ENCODE peak calls at places on chromosome 4, in ten cellular contexts. One of them, this sample, is unnamed.

GRCh38 chr4:94595880-94596483 is 144.2 kb downstream of the PDLIM5 start:
- DNase-seq in PC-3: peak; percentile 60
- DNase-seq in NCI-H748 treated with DMSO at 0.1 percent for 48 hours: peak; percentile 5
- DNase-seq in testis: no peak
- DNase-seq in kidney glomerular epithelial cell: peak; percentile 49
- DNase-seq in T-helper 17 cell: no peak
- DNase-seq in AG04450: peak; percentile 37
- DNase-seq in choroid plexus epithelial cell: peak; percentile 81
- DNase-seq in stimulated activated CD8-positive, alpha-beta memory T cell treated with anti-CD3 and anti-CD28 coated beads, Interleukin-7, amount 100 ng/mL, for 1 hour: no peak
- DNase-seq in amniotic epithelial cell: peak; percentile 71
- DNase-seq in this sample: no peak

GRCh38 chr4:3302786-3303444 is 10.1 kb downstream of the RGS12 start:
- DNase-seq in PC-3: no peak
- DNase-seq in NCI-H748 treated with DMSO at 0.1 percent for 48 hours: no peak
- DNase-seq in testis: peak; percentile 9
- DNase-seq in kidney glomerular epithelial cell: no peak
- DNase-seq in T-helper 17 cell: no peak
- DNase-seq in AG04450: no peak
- DNase-seq in choroid plexus epithelial cell: no peak
- DNase-seq in stimulated activated CD8-positive, alpha-beta memory T cell treated with anti-CD3 and anti-CD28 coated beads, Interleukin-7, amount 100 ng/mL, for 1 hour: no peak
- DNase-seq in amniotic epithelial cell: no peak
- DNase-seq in this sample: no peak

GRCh38 chr4:179225594-179225993 is 1783.4 kb upstream of the AGA start:
- DNase-seq in PC-3: peak; percentile 14
- DNase-seq in NCI-H748 treated with DMSO at 0.1 percent for 48 hours: no peak
- DNase-seq in testis: no peak
- DNase-seq in kidney glomerular epithelial cell: no peak
- DNase-seq in T-helper 17 cell: no peak
- DNase-seq in AG04450: no peak
- DNase-seq in choroid plexus epithelial cell: no peak
- DNase-seq in stimulated activated CD8-positive, alpha-beta memory T cell treated with anti-CD3 and anti-CD28 coated beads, Interleukin-7, amount 100 ng/mL, for 1 hour: no peak
- DNase-seq in amniotic epithelial cell: no peak
- DNase-seq in this sample: no peak

GRCh38 chr4:1839306-1839705 is 16.6 kb downstream of the LETM1 start:
- DNase-seq in PC-3: no peak
- DNase-seq in NCI-H748 treated with DMSO at 0.1 percent for 48 hours: no peak
- DNase-seq in testis: no peak
- DNase-seq in kidney glomerular epithelial cell: no peak
- DNase-seq in T-helper 17 cell: no peak
- DNase-seq in AG04450: no peak
- DNase-seq in choroid plexus epithelial cell: no peak
- DNase-seq in stimulated activated CD8-positive, alpha-beta memory T cell treated with anti-CD3 and anti-CD28 coated beads, Interleukin-7, amount 100 ng/mL, for 1 hour: no peak
- DNase-seq in amniotic epithelial cell: no peak
- DNase-seq in this sample: no peak

GRCh38 chr4:148831945-148832344 is 389.7 kb upstream of the NR3C2 start:
- DNase-seq in PC-3: peak; percentile 81
- DNase-seq in NCI-H748 treated with DMSO at 0.1 percent for 48 hours: no peak
- DNase-seq in testis: no peak
- DNase-seq in kidney glomerular epithelial cell: peak; percentile 91
- DNase-seq in T-helper 17 cell: no peak
- DNase-seq in AG04450: peak; percentile 30
- DNase-seq in choroid plexus epithelial cell: peak; percentile 77
- DNase-seq in stimulated activated CD8-positive, alpha-beta memory T cell treated with anti-CD3 and anti-CD28 coated beads, Interleukin-7, amount 100 ng/mL, for 1 hour: no peak
- DNase-seq in amniotic epithelial cell: peak; percentile 92
- DNase-seq in this sample: no peak

GRCh38 chr4:141241986-141242385 is 21.3 kb downstream of the ZNF330 start:
- DNase-seq in PC-3: no peak
- DNase-seq in NCI-H748 treated with DMSO at 0.1 percent for 48 hours: no peak
- DNase-seq in testis: no peak
- DNase-seq in kidney glomerular epithelial cell: no peak
- DNase-seq in T-helper 17 cell: no peak
- DNase-seq in AG04450: no peak
- DNase-seq in choroid plexus epithelial cell: no peak
- DNase-seq in stimulated activated CD8-positive, alpha-beta memory T cell treated with anti-CD3 and anti-CD28 coated beads, Interleukin-7, amount 100 ng/mL, for 1 hour: no peak
- DNase-seq in amniotic epithelial cell: no peak
- DNase-seq in this sample: no peak

GRCh38 chr4:78121338-78121904 is 64.3 kb downstream of the FRAS1 start:
- DNase-seq in PC-3: no peak
- DNase-seq in NCI-H748 treated with DMSO at 0.1 percent for 48 hours: no peak
- DNase-seq in testis: no peak
- DNase-seq in kidney glomerular epithelial cell: no peak
- DNase-seq in T-helper 17 cell: no peak
- DNase-seq in AG04450: no peak
- DNase-seq in choroid plexus epithelial cell: no peak
- DNase-seq in stimulated activated CD8-positive, alpha-beta memory T cell treated with anti-CD3 and anti-CD28 coated beads, Interleukin-7, amount 100 ng/mL, for 1 hour: no peak
- DNase-seq in amniotic epithelial cell: peak; percentile 17
- DNase-seq in this sample: no peak

GRCh38 chr4:86132459-86132858 is 227.4 kb downstream of the MAPK10 start:
- DNase-seq in PC-3: peak; percentile 62
- DNase-seq in NCI-H748 treated with DMSO at 0.1 percent for 48 hours: no peak
- DNase-seq in testis: no peak
- DNase-seq in kidney glomerular epithelial cell: no peak
- DNase-seq in T-helper 17 cell: no peak
- DNase-seq in AG04450: no peak
- DNase-seq in choroid plexus epithelial cell: no peak
- DNase-seq in stimulated activated CD8-positive, alpha-beta memory T cell treated with anti-CD3 and anti-CD28 coated beads, Interleukin-7, amount 100 ng/mL, for 1 hour: no peak
- DNase-seq in amniotic epithelial cell: no peak
- DNase-seq in this sample: no peak

GRCh38 chr4:152342293-152342692 is 193.6 kb downstream of the FBXW7 start:
- DNase-seq in PC-3: peak; percentile 33
- DNase-seq in NCI-H748 treated with DMSO at 0.1 percent for 48 hours: no peak
- DNase-seq in testis: no peak
- DNase-seq in kidney glomerular epithelial cell: peak; percentile 55
- DNase-seq in T-helper 17 cell: no peak
- DNase-seq in AG04450: no peak
- DNase-seq in choroid plexus epithelial cell: no peak
- DNase-seq in stimulated activated CD8-positive, alpha-beta memory T cell treated with anti-CD3 and anti-CD28 coated beads, Interleukin-7, amount 100 ng/mL, for 1 hour: no peak
- DNase-seq in amniotic epithelial cell: peak; percentile 19
- DNase-seq in this sample: no peak

GRCh38 chr4:86446996-86447395 is 87.1 kb upstream of the MAPK10 start:
- DNase-seq in PC-3: no peak
- DNase-seq in NCI-H748 treated with DMSO at 0.1 percent for 48 hours: no peak
- DNase-seq in testis: no peak
- DNase-seq in kidney glomerular epithelial cell: no peak
- DNase-seq in T-helper 17 cell: no peak
- DNase-seq in AG04450: no peak
- DNase-seq in choroid plexus epithelial cell: no peak
- DNase-seq in stimulated activated CD8-positive, alpha-beta memory T cell treated with anti-CD3 and anti-CD28 coated beads, Interleukin-7, amount 100 ng/mL, for 1 hour: no peak
- DNase-seq in amniotic epithelial cell: no peak
- DNase-seq in this sample: no peak

GRCh38 chr4:148800943-148801342 is 358.7 kb upstream of the NR3C2 start:
- DNase-seq in PC-3: no peak
- DNase-seq in NCI-H748 treated with DMSO at 0.1 percent for 48 hours: no peak
- DNase-seq in testis: no peak
- DNase-seq in kidney glomerular epithelial cell: no peak
- DNase-seq in T-helper 17 cell: no peak
- DNase-seq in AG04450: no peak
- DNase-seq in choroid plexus epithelial cell: peak; percentile 44
- DNase-seq in stimulated activated CD8-positive, alpha-beta memory T cell treated with anti-CD3 and anti-CD28 coated beads, Interleukin-7, amount 100 ng/mL, for 1 hour: no peak
- DNase-seq in amniotic epithelial cell: no peak
- DNase-seq in this sample: no peak

GRCh38 chr4:153342751-153343552 is 1.5 kb upstream of the MND1 start:
- DNase-seq in PC-3: no peak
- DNase-seq in NCI-H748 treated with DMSO at 0.1 percent for 48 hours: no peak
- DNase-seq in testis: no peak
- DNase-seq in kidney glomerular epithelial cell: no peak
- DNase-seq in T-helper 17 cell: no peak
- DNase-seq in AG04450: no peak
- DNase-seq in choroid plexus epithelial cell: no peak
- DNase-seq in stimulated activated CD8-positive, alpha-beta memory T cell treated with anti-CD3 and anti-CD28 coated beads, Interleukin-7, amount 100 ng/mL, for 1 hour: no peak
- DNase-seq in amniotic epithelial cell: no peak
- DNase-seq in this sample: no peak

GRCh38 chr4:174120446-174121142 is 162.9 kb downstream of the FBXO8 start:
- DNase-seq in PC-3: peak; percentile 65
- DNase-seq in NCI-H748 treated with DMSO at 0.1 percent for 48 hours: peak; percentile 73
- DNase-seq in testis: peak; percentile 71
- DNase-seq in kidney glomerular epithelial cell: peak; percentile 33
- DNase-seq in T-helper 17 cell: no peak
- DNase-seq in AG04450: peak; percentile 27
- DNase-seq in choroid plexus epithelial cell: peak; percentile 83
- DNase-seq in stimulated activated CD8-positive, alpha-beta memory T cell treated with anti-CD3 and anti-CD28 coated beads, Interleukin-7, amount 100 ng/mL, for 1 hour: no peak
- DNase-seq in amniotic epithelial cell: peak; percentile 85
- DNase-seq in this sample: no peak

GRCh38 chr4:186726440-186727148 is 2.9 kb upstream of the FAT1 start:
- DNase-seq in PC-3: peak; percentile 68
- DNase-seq in NCI-H748 treated with DMSO at 0.1 percent for 48 hours: peak; percentile 30
- DNase-seq in testis: peak; percentile 81
- DNase-seq in kidney glomerular epithelial cell: peak; percentile 59
- DNase-seq in T-helper 17 cell: no peak
- DNase-seq in AG04450: peak; percentile 49
- DNase-seq in choroid plexus epithelial cell: peak; percentile 83
- DNase-seq in stimulated activated CD8-positive, alpha-beta memory T cell treated with anti-CD3 and anti-CD28 coated beads, Interleukin-7, amount 100 ng/mL, for 1 hour: no peak
- DNase-seq in amniotic epithelial cell: peak; percentile 67
- DNase-seq in this sample: no peak

GRCh38 chr4:10606483-10607155 is 77.9 kb downstream of the CLNK start:
- DNase-seq in PC-3: peak; percentile 51
- DNase-seq in NCI-H748 treated with DMSO at 0.1 percent for 48 hours: no peak
- DNase-seq in testis: no peak
- DNase-seq in kidney glomerular epithelial cell: no peak
- DNase-seq in T-helper 17 cell: no peak
- DNase-seq in AG04450: no peak
- DNase-seq in choroid plexus epithelial cell: no peak
- DNase-seq in stimulated activated CD8-positive, alpha-beta memory T cell treated with anti-CD3 and anti-CD28 coated beads, Interleukin-7, amount 100 ng/mL, for 1 hour: no peak
- DNase-seq in amniotic epithelial cell: no peak
- DNase-seq in this sample: no peak

GRCh38 chr4:3047464-3048286 is 26.7 kb downstream of the HTT-AS start:
- DNase-seq in PC-3: peak; percentile 64
- DNase-seq in NCI-H748 treated with DMSO at 0.1 percent for 48 hours: peak; percentile 6
- DNase-seq in testis: peak; percentile 83
- DNase-seq in kidney glomerular epithelial cell: peak; percentile 6
- DNase-seq in T-helper 17 cell: peak; percentile 46
- DNase-seq in AG04450: no peak
- DNase-seq in choroid plexus epithelial cell: peak; percentile 67
- DNase-seq in stimulated activated CD8-positive, alpha-beta memory T cell treated with anti-CD3 and anti-CD28 coated beads, Interleukin-7, amount 100 ng/mL, for 1 hour: peak; percentile 32
- DNase-seq in amniotic epithelial cell: peak; percentile 48
- DNase-seq in this sample: peak; percentile 30

GRCh38 chr4:2249526-2249991 is 7.6 kb upstream of the HAUS3 start:
- DNase-seq in PC-3: no peak
- DNase-seq in NCI-H748 treated with DMSO at 0.1 percent for 48 hours: no peak
- DNase-seq in testis: no peak
- DNase-seq in kidney glomerular epithelial cell: no peak
- DNase-seq in T-helper 17 cell: no peak
- DNase-seq in AG04450: no peak
- DNase-seq in choroid plexus epithelial cell: no peak
- DNase-seq in stimulated activated CD8-positive, alpha-beta memory T cell treated with anti-CD3 and anti-CD28 coated beads, Interleukin-7, amount 100 ng/mL, for 1 hour: no peak
- DNase-seq in amniotic epithelial cell: no peak
- DNase-seq in this sample: no peak

GRCh38 chr4:24510091-24510490 is 74.3 kb downstream of the DHX15 start:
- DNase-seq in PC-3: no peak
- DNase-seq in NCI-H748 treated with DMSO at 0.1 percent for 48 hours: no peak
- DNase-seq in testis: no peak
- DNase-seq in kidney glomerular epithelial cell: no peak
- DNase-seq in T-helper 17 cell: no peak
- DNase-seq in AG04450: no peak
- DNase-seq in choroid plexus epithelial cell: no peak
- DNase-seq in stimulated activated CD8-positive, alpha-beta memory T cell treated with anti-CD3 and anti-CD28 coated beads, Interleukin-7, amount 100 ng/mL, for 1 hour: no peak
- DNase-seq in amniotic epithelial cell: no peak
- DNase-seq in this sample: no peak

GRCh38 chr4:14529653-14530052 is 472.6 kb upstream of the CPEB2 start:
- DNase-seq in PC-3: peak; percentile 67
- DNase-seq in NCI-H748 treated with DMSO at 0.1 percent for 48 hours: no peak
- DNase-seq in testis: no peak
- DNase-seq in kidney glomerular epithelial cell: no peak
- DNase-seq in T-helper 17 cell: no peak
- DNase-seq in AG04450: no peak
- DNase-seq in choroid plexus epithelial cell: peak; percentile 56
- DNase-seq in stimulated activated CD8-positive, alpha-beta memory T cell treated with anti-CD3 and anti-CD28 coated beads, Interleukin-7, amount 100 ng/mL, for 1 hour: no peak
- DNase-seq in amniotic epithelial cell: peak; percentile 49
- DNase-seq in this sample: no peak

GRCh38 chr4:56181140-56181950 is 205.9 kb downstream of the AASDH start:
- DNase-seq in PC-3: no peak
- DNase-seq in NCI-H748 treated with DMSO at 0.1 percent for 48 hours: no peak
- DNase-seq in testis: no peak
- DNase-seq in kidney glomerular epithelial cell: peak; percentile 20
- DNase-seq in T-helper 17 cell: no peak
- DNase-seq in AG04450: no peak
- DNase-seq in choroid plexus epithelial cell: peak; percentile 60
- DNase-seq in stimulated activated CD8-positive, alpha-beta memory T cell treated with anti-CD3 and anti-CD28 coated beads, Interleukin-7, amount 100 ng/mL, for 1 hour: no peak
- DNase-seq in amniotic epithelial cell: peak; percentile 62
- DNase-seq in this sample: no peak

GRCh38 chr4:39319678-39320077 is 46.5 kb downstream of the RFC1 start:
- DNase-seq in PC-3: peak; percentile 82
- DNase-seq in NCI-H748 treated with DMSO at 0.1 percent for 48 hours: no peak
- DNase-seq in testis: no peak
- DNase-seq in kidney glomerular epithelial cell: peak; percentile 90
- DNase-seq in T-helper 17 cell: no peak
- DNase-seq in AG04450: peak; percentile 63
- DNase-seq in choroid plexus epithelial cell: peak; percentile 92
- DNase-seq in stimulated activated CD8-positive, alpha-beta memory T cell treated with anti-CD3 and anti-CD28 coated beads, Interleukin-7, amount 100 ng/mL, for 1 hour: no peak
- DNase-seq in amniotic epithelial cell: peak; percentile 97
- DNase-seq in this sample: no peak

GRCh38 chr4:65670331-65671031 is at the start of gene EPHA5:
- DNase-seq in PC-3: peak; percentile 78
- DNase-seq in NCI-H748 treated with DMSO at 0.1 percent for 48 hours: peak; percentile 5
- DNase-seq in testis: peak; percentile 86
- DNase-seq in kidney glomerular epithelial cell: peak; percentile 37
- DNase-seq in T-helper 17 cell: no peak
- DNase-seq in AG04450: peak; percentile 21
- DNase-seq in choroid plexus epithelial cell: peak; percentile 90
- DNase-seq in stimulated activated CD8-positive, alpha-beta memory T cell treated with anti-CD3 and anti-CD28 coated beads, Interleukin-7, amount 100 ng/mL, for 1 hour: no peak
- DNase-seq in amniotic epithelial cell: peak; percentile 89
- DNase-seq in this sample: no peak